ENCODE peak calls at places on chromosomes 11 and 22, in six cellular contexts. O, L, S, V, D and P are unnamed samples.

GRCh38 chr11:120229451-120230424 is 10.2 kb upstream of the POU2F3 start:
- DNase-seq in O (no peak), L (no peak), S (no peak), V (no peak), D (no peak), P (no peak)

GRCh38 chr11:10651579-10652361 is 41.8 kb downstream of the IRAG1 start:
- DNase-seq in O (peak), L (no peak), S (no peak), V (peak), D (no peak), P (no peak)

GRCh38 chr11:64627371-64627770 is 36.4 kb downstream of the SLC22A12 start:
- DNase-seq in O (no peak), L (no peak), S (no peak), V (no peak), D (no peak), P (no peak)

GRCh38 chr11:65213322-65214211 is 31.8 kb downstream of the CAPN1 start:
- DNase-seq in O (no peak), L (no peak), S (no peak), V (no peak), D (no peak), P (peak)

GRCh38 chr11:128411812-128412211 is 175.5 kb downstream of the ETS1 start:
- DNase-seq in O (no peak), L (no peak), S (no peak), V (no peak), D (no peak), P (no peak)

GRCh38 chr11:96167233-96167632 is 175.8 kb downstream of the MAML2 start:
- DNase-seq in O (no peak), L (no peak), S (no peak), V (no peak), D (peak), P (no peak)

GRCh38 chr11:2811206-2812091 is 74.1 kb downstream of the CDKN1C start:
- DNase-seq in O (peak), L (no peak), S (no peak), V (peak), D (no peak), P (no peak)

GRCh38 chr22:19913337-19913936 is 28.1 kb upstream of the COMT start:
- DNase-seq in O (no peak), L (no peak), S (no peak), V (no peak), D (no peak), P (no peak)

GRCh38 chr11:8729837-8730696 is 47.5 kb downstream of the RPL27A start:
- DNase-seq in O (no peak), L (no peak), S (no peak), V (no peak), D (no peak), P (no peak)

GRCh38 chr11:373716-374551 is 4.6 kb downstream of the B4GALNT4 start:
- DNase-seq in O (no peak), L (no peak), S (no peak), V (no peak), D (no peak), P (no peak)

GRCh38 chr11:1652778-1653540 is 23.4 kb downstream of the KRTAP5-5 start:
- DNase-seq in O (peak), L (peak), S (peak), V (peak), D (peak), P (peak)

GRCh38 chr11:33692013-33692504 is 8.6 kb downstream of the C11orf91 start:
- DNase-seq in O (no peak), L (no peak), S (peak), V (peak), D (peak), P (peak)

GRCh38 chr11:33696411-33696810 is 4.2 kb downstream of the C11orf91 start:
- DNase-seq in O (no peak), L (no peak), S (no peak), V (no peak), D (no peak), P (peak)

GRCh38 chr11:33695051-33695566 is 5.5 kb downstream of the C11orf91 start:
- DNase-seq in O (no peak), L (no peak), S (peak), V (no peak), D (no peak), P (no peak)

GRCh38 chr11:33696931-33697638 is 3.5 kb downstream of the C11orf91 start:
- DNase-seq in O (no peak), L (no peak), S (no peak), V (no peak), D (peak), P (peak)

DNA sequence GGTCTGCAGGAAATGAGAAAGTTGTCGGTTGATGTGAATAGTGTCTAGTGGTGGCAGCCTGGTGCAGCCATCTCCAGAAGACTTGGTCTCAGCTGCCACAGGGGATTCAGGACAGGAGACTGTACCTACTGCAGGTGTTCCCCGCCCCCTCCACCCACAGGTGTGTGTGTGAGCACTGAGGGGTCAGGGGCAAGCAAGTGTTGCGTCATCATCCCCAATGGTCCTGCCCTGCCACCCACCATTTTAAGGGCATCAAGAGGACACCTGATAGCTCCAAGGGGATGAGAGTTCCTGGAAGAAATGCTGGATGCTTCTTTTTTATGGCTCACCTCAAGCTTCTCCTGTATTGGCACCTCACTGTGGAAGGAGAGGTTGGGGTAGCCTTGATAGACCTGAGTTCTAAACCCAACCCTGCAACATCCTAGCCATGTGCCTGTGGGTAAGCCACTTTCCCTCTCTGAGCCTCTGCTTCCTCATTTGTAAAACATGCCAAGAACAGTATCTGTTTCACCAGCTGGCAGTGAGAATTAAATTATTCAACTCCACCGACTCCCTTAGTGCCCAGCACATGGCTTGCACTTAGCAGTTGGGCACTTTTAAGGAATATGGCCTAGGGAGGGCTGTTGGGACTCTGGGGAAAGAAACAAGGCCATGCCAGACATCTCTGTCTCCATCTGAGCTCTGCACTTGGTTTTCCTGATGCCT is 6.1 kb downstream of the C11orf91 start:
- DNase-seq in O (no peak), L (no peak), S (no peak), V (no peak), D (no peak), P (no peak)
- H3K27ac ChIP-seq in O (no peak), L (no peak), S (peak), V (peak), D (peak), P (no peak)

GRCh38 chr22:24499706-24500105 is 4.6 kb downstream of the UPB1 start:
- DNase-seq in O (no peak), L (no peak), S (no peak), V (no peak), D (no peak), P (no peak)

GRCh38 chr22:24500251-24500820 is 5.2 kb downstream of the UPB1 start:
- DNase-seq in O (no peak), L (no peak), S (no peak), V (no peak), D (no peak), P (no peak)

GRCh38 chr22:24497879-24498278 is 2.7 kb downstream of the UPB1 start:
- DNase-seq in O (no peak), L (no peak), S (no peak), V (no peak), D (no peak), P (no peak)

GRCh38 chr22:24496661-24497060 is 1.5 kb downstream of the UPB1 start:
- DNase-seq in O (no peak), L (no peak), S (no peak), V (no peak), D (no peak), P (no peak)

GRCh38 chr22:24498826-24499225 is 3.7 kb downstream of the UPB1 start:
- DNase-seq in O (peak), L (no peak), S (no peak), V (no peak), D (no peak), P (no peak)
- H3K27ac ChIP-seq in O (no peak), L (no peak), S (no peak), V (no peak), D (no peak), P (no peak)

DNA sequence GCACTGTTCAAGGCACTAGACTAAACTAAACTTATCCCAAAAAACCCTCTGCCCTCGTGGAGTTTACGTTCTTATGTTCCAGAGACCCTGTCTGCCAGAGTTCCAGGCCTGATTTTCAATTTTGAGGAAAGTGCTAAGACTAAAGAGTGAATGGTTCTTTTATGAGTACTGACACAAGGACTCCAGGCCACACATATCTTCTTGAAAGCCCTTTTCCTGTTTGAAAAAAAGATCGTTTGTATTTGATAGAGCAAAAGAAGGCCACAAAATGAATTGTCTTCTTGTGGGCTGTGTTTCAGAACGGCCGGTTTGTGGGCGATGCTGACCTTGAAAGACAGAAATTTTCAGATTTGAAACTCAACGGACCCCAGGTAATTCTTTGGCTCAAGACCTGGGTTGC is 32.1 kb downstream of the CTNND1 start:
- DNase-seq in O (no peak), L (no peak), S (no peak), V (no peak), D (no peak), P (no peak)
- H3K27ac ChIP-seq in O (peak), L (peak), S (peak), V (peak), D (peak), P (peak)

GRCh38 chr11:76660533-76661305 is 9.8 kb downstream of the LRRC32 start:
- DNase-seq in O (peak), L (peak), S (no peak), V (no peak), D (no peak), P (peak)

GRCh38 chr11:76663461-76663760 is 7.1 kb downstream of the LRRC32 start:
- DNase-seq in O (peak), L (peak), S (no peak), V (no peak), D (no peak), P (no peak)

GRCh38 chr11:76662656-76663460 is 7.7 kb downstream of the LRRC32 start:
- DNase-seq in O (peak), L (peak), S (no peak), V (no peak), D (no peak), P (no peak)

GRCh38 chr11:76661306-76661751 is 9.2 kb downstream of the LRRC32 start:
- DNase-seq in O (peak), L (peak), S (no peak), V (no peak), D (no peak), P (no peak)

DNA sequence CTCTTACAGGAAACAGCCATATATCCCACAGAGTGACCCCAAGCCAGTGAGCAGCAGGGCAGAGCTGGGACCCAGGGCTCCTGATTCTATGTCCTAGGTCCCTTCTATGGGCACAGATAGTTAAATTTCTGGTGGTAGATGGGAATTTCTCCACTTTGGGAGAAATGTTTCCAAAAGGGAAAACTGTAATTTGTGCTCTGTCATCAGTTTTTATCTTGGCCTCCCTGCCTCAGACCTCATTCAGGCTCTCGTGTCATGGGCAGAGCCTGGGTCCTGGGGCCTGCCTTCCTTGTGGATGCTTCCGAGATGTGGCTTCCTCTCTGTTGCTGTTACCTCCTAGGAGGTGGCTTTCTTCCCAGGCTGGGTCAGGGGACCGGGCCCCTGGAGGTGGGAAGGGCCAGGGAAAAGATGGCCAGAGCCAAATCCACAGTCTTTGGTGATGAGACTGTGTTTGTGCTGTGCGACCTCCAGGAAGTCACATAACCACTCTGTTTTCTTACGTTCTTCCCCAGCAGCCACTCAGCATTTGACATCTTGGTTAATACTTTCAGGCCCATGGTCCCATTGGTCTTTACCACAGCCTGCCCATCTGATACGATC is 8.6 kb downstream of the LRRC32 start:
- DNase-seq in O (no peak), L (peak), S (no peak), V (no peak), D (no peak), P (no peak)
- H3K27ac ChIP-seq in O (no peak), L (peak), S (no peak), V (no peak), D (no peak), P (no peak)

DNA sequence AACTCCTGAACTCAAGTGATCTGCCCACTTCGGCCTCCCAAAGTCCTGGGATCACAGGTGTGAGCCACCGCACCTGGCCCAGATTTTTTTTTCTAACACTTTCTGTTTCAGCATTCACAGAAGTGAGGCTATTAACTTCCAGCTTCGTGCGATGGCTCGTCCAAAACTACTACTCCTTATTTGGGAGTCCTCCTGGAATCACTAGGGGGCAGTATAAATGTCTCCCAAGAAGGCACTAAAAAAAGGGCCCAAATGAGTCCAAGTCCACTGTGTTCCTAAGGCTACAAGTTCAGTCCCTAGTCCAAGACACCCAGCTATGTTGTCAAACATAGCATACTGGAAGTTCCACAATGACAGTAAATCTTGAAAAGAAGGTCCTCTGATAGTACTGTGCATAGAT is 63.2 kb upstream of the BIRC3 start:
- DNase-seq in O (no peak), L (no peak), S (no peak), V (no peak), D (peak), P (no peak)
- H3K27ac ChIP-seq in O (no peak), L (no peak), S (no peak), V (no peak), D (no peak), P (no peak)

GRCh38 chr22:21920341-21921183 is 32.1 kb downstream of the PPM1F start:
- DNase-seq in O (no peak), L (no peak), S (no peak), V (no peak), D (no peak), P (no peak)
- H3K27ac ChIP-seq in O (no peak), L (peak), S (peak), V (no peak), D (no peak), P (no peak)

GRCh38 chr11:73875380-73875779 is 1.3 kb downstream of the COA4 start:
- DNase-seq in O (no peak), L (no peak), S (no peak), V (no peak), D (no peak), P (no peak)
- H3K27ac ChIP-seq in O (no peak), L (no peak), S (no peak), V (peak), D (peak), P (peak)

GRCh38 chr22:46443850-46444389 is 93.5 kb downstream of the CELSR1 start:
- DNase-seq in O (peak), L (no peak), S (no peak), V (no peak), D (no peak), P (no peak)
- H3K27ac ChIP-seq in O (peak), L (no peak), S (no peak), V (no peak), D (no peak), P (no peak)